ENCODE peak calls at places on chromosomes 12 and 14, in five cellular contexts. One of them, this sample, is unnamed.

GRCh38 chr12:3225154-3225795 is 148.1 kb downstream of the TSPAN9 start:
- DNase-seq in HepG2: no peak
- DNase-seq in K562: no peak
- DNase-seq in A549: no peak
- DNase-seq in GM12878: no peak
- DNase-seq in this sample: no peak

GRCh38 chr12:43169115-43169681 is 382.8 kb downstream of the ADAMTS20 start:
- DNase-seq in A549: no peak
- DNase-seq in HepG2: no peak
- DNase-seq in K562: no peak
- DNase-seq in GM12878: no peak
- DNase-seq in this sample: no peak

GRCh38 chr12:21940972-21941521 is at the start of gene ABCC9:
- DNase-seq in A549: no peak
- DNase-seq in HepG2: no peak
- DNase-seq in K562: no peak
- DNase-seq in GM12878: no peak
- DNase-seq in this sample: peak

GRCh38 chr14:68844210-68844545 is 51.3 kb upstream of the ZFP36L1 start:
- DNase-seq in HepG2: no peak
- DNase-seq in K562: no peak
- DNase-seq in GM12878: no peak
- DNase-seq in A549: no peak
- DNase-seq in this sample: no peak

GRCh38 chr14:58563981-58564380 is 73.8 kb upstream of the DACT1 start:
- DNase-seq in HepG2: no peak
- DNase-seq in K562: no peak
- DNase-seq in GM12878: no peak
- DNase-seq in A549: no peak
- DNase-seq in this sample: no peak

GRCh38 chr14:66508846-66509621 is 1.1 kb downstream of the GPHN start:
- DNase-seq in K562: peak
- DNase-seq in HepG2: no peak
- DNase-seq in GM12878: peak
- DNase-seq in A549: peak
- DNase-seq in this sample: peak

GRCh38 chr14:63670692-63671091 is 29.0 kb upstream of the WDR89 start:
- DNase-seq in A549: no peak
- DNase-seq in HepG2: no peak
- DNase-seq in GM12878: no peak
- DNase-seq in K562: no peak
- DNase-seq in this sample: no peak

GRCh38 chr12:58044966-58045365 is 103.6 kb downstream of the ATP23 start:
- DNase-seq in K562: no peak
- DNase-seq in HepG2: no peak
- DNase-seq in A549: no peak
- DNase-seq in GM12878: no peak
- DNase-seq in this sample: no peak

GRCh38 chr14:60777856-60778578 is 43.5 kb downstream of the MNAT1 start:
- DNase-seq in K562: no peak
- DNase-seq in GM12878: no peak
- DNase-seq in A549: peak
- DNase-seq in HepG2: no peak
- DNase-seq in this sample: no peak

GRCh38 chr12:26770239-26771070 is 62.5 kb downstream of the ITPR2 start:
- DNase-seq in A549: no peak
- DNase-seq in K562: no peak
- DNase-seq in GM12878: no peak
- DNase-seq in HepG2: peak
- DNase-seq in this sample: no peak

GRCh38 chr12:55847603-55848329 is 5.0 kb upstream of the MMP19 start:
- DNase-seq in K562: peak
- DNase-seq in GM12878: no peak
- DNase-seq in A549: peak
- DNase-seq in HepG2: peak
- DNase-seq in this sample: no peak

GRCh38 chr14:101065246-101065645 is 161.7 kb upstream of the RTL1 start:
- DNase-seq in K562: no peak
- DNase-seq in HepG2: no peak
- DNase-seq in A549: no peak
- DNase-seq in GM12878: no peak
- DNase-seq in this sample: no peak

GRCh38 chr14:101066826-101067508 is 163.4 kb upstream of the RTL1 start:
- DNase-seq in K562: no peak
- DNase-seq in A549: no peak
- DNase-seq in GM12878: no peak
- DNase-seq in HepG2: no peak
- DNase-seq in this sample: peak

GRCh38 chr14:101064121-101064661 is 160.7 kb upstream of the RTL1 start:
- DNase-seq in A549: no peak
- DNase-seq in GM12878: no peak
- DNase-seq in HepG2: no peak
- DNase-seq in K562: no peak
- DNase-seq in this sample: no peak

GRCh38 chr14:101064718-101065117 is 161.2 kb upstream of the RTL1 start:
- DNase-seq in HepG2: no peak
- DNase-seq in GM12878: no peak
- DNase-seq in A549: no peak
- DNase-seq in K562: no peak
- DNase-seq in this sample: no peak

DNA sequence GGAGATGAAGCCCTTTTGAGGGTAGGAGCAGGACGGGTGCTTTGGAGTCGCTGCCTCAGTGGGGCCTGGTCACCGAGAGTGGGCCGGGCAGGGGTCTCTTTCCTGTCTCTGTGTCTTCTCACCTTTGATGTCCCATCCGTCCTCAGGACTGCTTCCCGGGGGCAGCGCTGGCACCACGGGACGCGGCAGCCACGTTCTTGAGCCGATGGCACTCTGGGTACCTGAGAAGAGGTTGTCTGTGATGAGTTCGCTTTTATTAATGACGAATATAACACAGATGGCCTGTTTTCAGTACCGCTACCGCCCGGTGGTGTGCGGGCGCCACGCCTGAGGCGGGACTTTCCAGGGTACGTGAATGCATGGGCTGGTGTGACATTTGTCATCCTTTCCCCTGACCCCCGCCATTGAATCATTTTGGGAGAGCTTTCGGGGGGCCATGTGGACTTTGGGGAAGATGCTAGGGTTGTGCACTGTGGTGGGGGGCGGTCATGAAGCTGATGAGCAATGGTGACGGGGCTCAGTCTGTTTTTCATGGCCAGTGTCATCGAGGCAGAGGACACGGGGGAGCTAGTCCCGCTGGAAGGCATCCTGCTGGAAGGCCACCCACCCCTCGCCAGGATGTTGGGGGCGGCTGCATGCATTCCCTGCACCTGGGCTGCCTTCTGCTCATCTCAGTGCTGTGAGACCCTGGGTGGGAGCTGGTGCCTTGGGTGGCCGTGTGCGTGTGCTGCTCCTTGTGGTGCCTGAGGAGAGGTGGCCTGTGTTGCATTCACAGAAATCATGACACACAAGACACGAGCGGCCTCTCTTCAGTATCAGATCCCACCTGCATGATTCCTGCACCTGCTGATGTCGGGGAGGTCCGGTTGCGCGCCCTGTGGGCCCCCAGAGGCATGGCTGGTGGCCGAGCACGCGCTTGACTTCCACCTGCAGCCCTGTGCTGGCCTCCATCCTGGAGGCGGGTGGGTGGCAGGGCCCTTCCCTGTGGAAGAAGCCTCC is 162.5 kb upstream of the RTL1 start:
- DNase-seq in GM12878: no peak
- DNase-seq in A549: no peak
- DNase-seq in K562: no peak
- DNase-seq in HepG2: no peak
- DNase-seq in this sample: peak
- TF ChIP-seq ESRRA in GM12878: no peak
- TF ChIP-seq ESRRA in A549: no peak
- TF ChIP-seq ESRRA in K562: no peak
- TF ChIP-seq ESRRA in HepG2: no peak
- TF ChIP-seq ESRRA in this sample: no peak

GRCh38 chr14:99346470-99347080 is 74.6 kb upstream of the BCL11B start:
- DNase-seq in A549: no peak
- DNase-seq in HepG2: peak
- DNase-seq in K562: no peak
- DNase-seq in GM12878: no peak
- DNase-seq in this sample: no peak
- TF ChIP-seq ESRRA in A549: no peak
- TF ChIP-seq ESRRA in HepG2: no peak
- TF ChIP-seq ESRRA in K562: no peak
- TF ChIP-seq ESRRA in GM12878: no peak
- TF ChIP-seq ESRRA in this sample: no peak

GRCh38 chr12:92030618-92031017 is 115.0 kb downstream of the BTG1 start:
- DNase-seq in GM12878: peak
- DNase-seq in HepG2: no peak
- DNase-seq in A549: no peak
- DNase-seq in K562: no peak
- DNase-seq in this sample: no peak
- TF ChIP-seq ESRRA in GM12878: no peak
- TF ChIP-seq ESRRA in HepG2: no peak
- TF ChIP-seq ESRRA in A549: no peak
- TF ChIP-seq ESRRA in K562: no peak
- TF ChIP-seq ESRRA in this sample: no peak

DNA sequence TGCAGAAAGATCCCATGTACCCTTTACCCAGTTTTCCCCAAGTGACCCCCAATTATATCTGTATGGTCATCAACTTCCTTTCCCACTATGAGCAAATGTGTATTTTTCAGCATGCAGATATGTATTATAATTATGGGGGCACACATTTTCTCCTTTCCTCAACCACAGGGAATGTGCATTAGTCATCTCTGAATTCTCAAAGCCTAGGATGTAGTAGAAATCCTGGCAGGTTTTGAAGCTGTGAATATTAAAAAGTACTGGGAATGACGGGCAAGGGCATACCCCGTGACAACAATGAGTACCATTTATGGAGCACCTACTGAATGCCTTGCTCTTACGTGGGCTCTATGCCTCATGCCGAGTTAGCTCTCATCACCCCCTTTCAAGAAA is 71.5 kb downstream of the VWF start:
- DNase-seq in K562: no peak
- DNase-seq in GM12878: no peak
- DNase-seq in A549: no peak
- DNase-seq in HepG2: no peak
- DNase-seq in this sample: no peak
- TF ChIP-seq ESRRA in K562: no peak
- TF ChIP-seq ESRRA in GM12878: no peak
- TF ChIP-seq ESRRA in A549: no peak
- TF ChIP-seq ESRRA in HepG2: no peak
- TF ChIP-seq ESRRA in this sample: no peak